ENCODE peak calls at places on chromosome 18, in seven cellular contexts. G is sigmoid colon, P is A549, A is uterus, O is heart left ventricle, I is upper lobe of left lung, K is IMR-90. N is an unnamed sample. For H3K4me1, the result is how much of the 10 kb centered on the place peaks cover.

GRCh38 chr18:68627812-68628211 is 87.1 kb downstream of the TMX3 start:
- DNase-seq in A (no peak), K (no peak), G (no peak), P (no peak), I (no peak), O (no peak), N (no peak)

GRCh38 chr18:4157339-4157738 is 297.8 kb downstream of the DLGAP1 start:
- DNase-seq in P (no peak), G (no peak), O (no peak), I (no peak), K (no peak), A (no peak), N (no peak)

GRCh38 chr18:5488844-5489243 is 55.0 kb downstream of the EPB41L3 start:
- DNase-seq in A (no peak), G (peak), K (no peak), O (no peak), I (no peak), P (no peak), N (no peak)

GRCh38 chr18:37778417-37779165 is 213.0 kb upstream of the CELF4 start:
- DNase-seq in K (no peak), A (no peak), P (peak), G (no peak), O (peak), I (peak), N (peak)

GRCh38 chr18:51614033-51614432 is 416.6 kb upstream of the MEX3C start:
- DNase-seq in I (no peak), K (no peak), O (peak), A (no peak), P (peak), G (no peak), N (no peak)

GRCh38 chr18:23135679-23136325 is 517 bp downstream of the CABLES1 start:
- DNase-seq in A (no peak), G (no peak), P (no peak), I (no peak), O (no peak), K (no peak), N (no peak)

GRCh38 chr18:25686960-25687520 is 335.1 kb upstream of the ZNF521 start:
- DNase-seq in G (no peak), A (no peak), O (no peak), I (no peak), P (no peak), K (peak), N (no peak)

GRCh38 chr18:10792181-10792580 is 266.4 kb downstream of the NAPG start:
- DNase-seq in G (no peak), O (no peak), P (no peak), K (peak), I (no peak), A (no peak), N (no peak)

GRCh38 chr18:1965016-1965415 is 606.3 kb downstream of the METTL4 start:
- DNase-seq in K (no peak), P (no peak), I (no peak), G (no peak), O (no peak), A (no peak), N (no peak)

GRCh38 chr18:45567123-45567522 is 48.2 kb upstream of the SLC14A2 start:
- DNase-seq in K (peak), P (peak), A (peak), I (no peak), G (no peak), O (peak), N (no peak)

GRCh38 chr18:32261003-32261402 is 71.2 kb downstream of the MEP1B start:
- DNase-seq in K (no peak), A (no peak), P (no peak), I (no peak), O (no peak), G (no peak), N (no peak)

GRCh38 chr18:6781846-6782245 is 52.3 kb downstream of the ARHGAP28 start:
- DNase-seq in P (no peak), K (peak), I (no peak), G (no peak), A (peak), O (no peak), N (no peak)

GRCh38 chr18:62334110-62334509 is 9.0 kb downstream of the TNFRSF11A start:
- DNase-seq in I (no peak), A (no peak), G (no peak), P (peak), K (peak), O (no peak), N (peak)

GRCh38 chr18:12338382-12338781 is 30.3 kb downstream of the TUBB6 start:
- DNase-seq in P (no peak), K (no peak), G (peak), A (no peak), O (no peak), I (no peak), N (no peak)
- H3K4me1 ChIP-seq in P (under half), K (under half), G (under half), A (under half), O (under half), I (under half), N (under half)

GRCh38 chr18:24138884-24139616 is at the start of gene CABYR:
- DNase-seq in I (peak), G (peak), O (peak), P (peak), A (peak), K (peak), N (peak)
- TF ChIP-seq POLR2A in I (no peak), G (no peak), O (no peak), P (peak), A (peak), K (peak), N (no peak)

GRCh38 chr18:477565-477964 is 22.9 kb downstream of the COLEC12 start:
- DNase-seq in A (no peak), K (no peak), G (no peak), I (peak), O (no peak), P (peak), N (no peak)

GRCh38 chr18:474416-474815 is 26.1 kb downstream of the COLEC12 start:
- DNase-seq in A (no peak), P (no peak), G (no peak), K (no peak), I (no peak), O (no peak), N (no peak)

GRCh38 chr18:476368-476767 is 24.1 kb downstream of the COLEC12 start:
- DNase-seq in K (no peak), G (no peak), A (no peak), O (no peak), P (no peak), I (no peak), N (no peak)

GRCh38 chr18:473687-474265 is 26.7 kb downstream of the COLEC12 start:
- DNase-seq in G (no peak), O (no peak), A (no peak), K (no peak), I (no peak), P (no peak), N (no peak)

DNA sequence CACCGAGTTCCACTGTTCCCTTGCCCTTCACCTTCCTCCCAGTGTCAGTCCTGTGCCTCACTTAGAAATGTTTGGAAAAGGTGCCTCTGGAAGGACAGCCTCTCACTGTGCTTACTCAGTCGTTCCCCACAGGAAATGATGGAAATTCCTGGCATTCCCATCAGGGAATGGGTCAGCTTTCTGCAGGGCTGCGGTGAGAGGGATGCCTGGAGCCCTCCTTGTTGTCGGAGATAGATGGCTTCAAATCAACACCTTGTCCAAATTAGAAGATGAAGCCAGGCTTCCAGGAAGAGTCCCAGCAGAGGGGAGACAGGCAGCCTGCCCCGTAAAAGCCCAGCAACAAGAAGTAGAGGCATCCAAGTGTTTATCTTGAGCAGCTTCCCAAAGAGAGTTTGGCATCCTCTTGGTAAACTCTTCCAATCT is 25.3 kb downstream of the COLEC12 start:
- DNase-seq in I (no peak), G (peak), K (peak), A (no peak), O (peak), P (no peak), N (no peak)
- H3K4me1 ChIP-seq in I (under half), G (under half), K (under half), A (under half), O (under half), P (under half), N (under half)

DNA sequence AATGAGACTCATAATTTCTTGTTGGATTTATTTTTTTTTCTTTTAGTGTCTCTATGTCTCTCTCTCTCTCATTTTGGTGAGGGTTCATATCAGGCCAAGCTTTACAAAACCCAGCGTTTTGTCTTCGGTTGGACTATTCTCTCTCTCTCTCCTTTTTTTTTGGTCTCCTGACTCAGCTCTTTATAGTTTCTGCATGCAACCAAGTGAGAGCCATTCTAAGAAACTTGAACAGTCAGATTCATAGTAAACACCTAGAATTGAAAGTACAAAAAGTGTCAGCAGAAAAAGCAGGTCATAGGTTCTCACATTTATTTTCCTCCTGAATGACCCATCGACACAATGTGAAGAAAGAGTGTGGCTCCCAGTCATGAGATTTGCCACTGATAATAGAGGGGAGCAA is 2015.8 kb upstream of the PIK3C3 start:
- DNase-seq in O (no peak), K (no peak), P (no peak), A (no peak), I (no peak), G (no peak), N (no peak)
- TF ChIP-seq POLR2A in O (no peak), K (no peak), P (no peak), A (no peak), I (no peak), G (no peak), N (no peak)

GRCh38 chr18:79947054-79947755 is 4.2 kb downstream of the SLC66A2 start:
- DNase-seq in A (no peak), O (no peak), P (no peak), K (peak), I (peak), G (peak), N (no peak)

GRCh38 chr18:79943608-79944125 is 7.8 kb downstream of the SLC66A2 start:
- DNase-seq in P (no peak), A (no peak), O (no peak), G (peak), K (no peak), I (no peak), N (peak)

GRCh38 chr18:79944746-79945117 is 6.7 kb downstream of the SLC66A2 start:
- DNase-seq in I (peak), O (no peak), G (peak), K (no peak), P (no peak), A (no peak), N (peak)

GRCh38 chr18:79944126-79944731 is 7.2 kb downstream of the SLC66A2 start:
- DNase-seq in G (peak), I (peak), A (no peak), O (no peak), P (no peak), K (no peak), N (peak)

DNA sequence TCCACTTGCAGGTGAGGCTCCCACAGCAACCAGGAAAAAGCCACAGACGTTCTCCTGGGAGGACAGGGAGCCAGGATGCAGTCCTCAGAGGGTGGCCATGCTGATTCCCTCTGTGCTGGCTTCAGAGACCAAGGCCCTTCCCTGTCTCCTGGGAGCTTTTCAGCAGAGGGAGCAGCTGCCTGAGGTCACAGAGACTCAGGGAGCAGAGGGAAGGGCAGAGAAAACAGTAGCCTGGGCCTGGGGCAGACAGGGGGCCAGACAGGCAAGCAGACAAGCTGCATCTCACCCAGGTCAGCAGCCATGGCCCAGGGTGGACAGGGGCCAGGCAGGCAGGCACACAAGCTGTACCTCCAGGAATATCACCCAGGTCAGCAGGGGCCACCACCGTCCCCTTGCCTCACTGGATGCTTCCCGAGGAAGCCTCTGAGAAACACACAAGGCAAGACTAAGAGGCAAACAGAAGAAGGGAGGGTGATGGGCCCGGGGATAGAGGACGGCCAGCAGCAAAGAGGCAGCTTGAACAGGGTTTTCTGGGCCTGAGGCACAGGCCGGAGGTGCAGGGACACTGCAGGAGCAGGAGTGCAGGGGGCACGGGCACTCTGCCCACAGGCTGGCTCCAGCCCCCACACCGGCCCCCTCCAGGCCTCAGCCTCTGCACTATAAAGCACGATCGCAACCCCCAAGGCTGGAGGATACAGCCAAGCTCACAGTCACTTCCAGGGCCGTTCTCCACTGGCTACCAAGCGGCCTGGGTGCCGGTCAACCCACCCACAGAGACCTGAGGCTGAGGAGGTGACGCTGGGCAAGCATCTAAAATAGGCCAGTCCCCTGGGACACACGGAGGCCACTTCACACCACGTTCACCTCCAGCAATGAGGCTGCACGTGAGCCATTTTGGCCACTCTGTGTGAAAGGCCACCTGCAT is 6.1 kb downstream of the SLC66A2 start:
- DNase-seq in I (peak), A (no peak), G (peak), P (no peak), K (no peak), O (no peak), N (peak)
- H3K4me1 ChIP-seq in I (half or more), A (under half), G (under half), P (under half), K (under half), O (under half), N (under half)

DNA sequence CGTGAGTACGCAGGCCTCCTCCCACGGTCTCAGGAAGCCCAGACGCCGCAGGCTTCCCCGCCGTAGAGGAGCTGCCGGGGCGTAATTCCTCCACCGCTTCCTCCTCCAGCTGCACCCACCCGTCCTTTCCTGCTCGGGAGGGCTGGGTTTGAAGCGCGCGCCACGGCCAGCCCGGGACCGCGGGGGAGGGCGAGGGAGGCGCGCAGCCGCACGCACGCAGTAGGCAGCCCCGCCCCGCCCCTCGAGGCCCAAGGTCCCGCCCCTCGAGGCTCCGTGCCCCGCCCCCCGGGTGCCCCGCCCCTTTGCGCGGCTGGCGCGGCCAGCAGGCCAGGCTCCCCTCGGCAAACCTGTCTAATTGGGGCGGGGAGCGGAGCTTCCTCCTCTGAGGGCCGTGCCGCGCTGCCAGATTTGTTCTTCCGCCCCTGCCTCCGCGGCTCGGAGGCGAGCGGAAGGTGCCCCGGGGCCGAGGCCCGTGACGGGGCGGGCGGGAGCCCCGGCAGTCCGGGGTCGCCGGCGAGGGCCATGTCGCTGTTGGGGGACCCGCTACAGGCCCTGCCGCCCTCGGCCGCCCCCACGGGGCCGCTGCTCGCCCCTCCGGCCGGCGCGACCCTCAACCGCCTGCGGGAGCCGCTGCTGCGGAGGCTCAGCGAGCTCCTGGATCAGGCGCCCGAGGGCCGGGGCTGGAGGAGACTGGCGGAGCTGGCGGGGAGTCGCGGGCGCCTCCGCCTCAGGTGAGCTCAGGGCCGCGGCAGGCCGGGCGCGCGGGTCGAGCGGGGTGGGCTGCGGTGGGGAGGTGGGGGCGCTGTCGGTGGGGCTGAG is at the start of gene MALT1:
- DNase-seq in G (peak), I (peak), K (peak), P (peak), O (peak), A (peak), N (peak)
- TF ChIP-seq POLR2A in G (peak), I (peak), K (peak), P (peak), O (peak), A (peak), N (peak)

DNA sequence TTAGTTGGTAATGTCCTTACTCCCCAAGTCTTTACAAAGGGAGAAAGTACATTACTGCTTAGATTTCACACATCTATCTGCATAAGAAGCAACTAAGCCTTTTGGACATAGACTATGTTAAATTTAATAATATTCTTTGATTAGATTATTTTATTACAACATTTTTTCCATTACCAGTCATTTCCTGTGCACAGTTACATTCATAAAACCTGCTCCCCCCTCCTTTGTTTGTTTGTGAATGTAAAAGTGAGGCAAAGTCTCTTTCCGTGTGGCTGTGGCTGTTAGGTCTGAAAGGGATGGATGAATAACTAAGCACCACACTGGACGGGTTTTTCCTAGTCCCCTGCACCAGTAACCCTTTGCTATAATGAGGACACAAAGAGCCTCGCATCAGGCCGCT is 9.6 kb downstream of the PTGR3 start:
- DNase-seq in O (no peak), A (no peak), K (peak), G (no peak), I (no peak), P (no peak), N (no peak)
- H3K4me1 ChIP-seq in O (under half), A (under half), K (under half), G (half or more), I (under half), P (under half), N (under half)